ENCODE peak calls at places on chromosomes 5 and 9, in ten cellular contexts. M is A549, T is IMR-90, W is thyroid gland, Y is adrenal gland, P is transverse colon, Q is gastrocnemius medialis, N is tibial nerve, Z is lower leg skin, H is uterus. B is an unnamed sample.

GRCh38 chr9:114856210-114856941 is 50.5 kb upstream of the TNFSF15 start:
- DNase-seq in T (peak; percentile 82), W (no peak), Q (no peak), Y (no peak), Z (no peak), N (no peak), H (no peak), M (no peak), P (no peak), B (no peak)

GRCh38 chr5:92977766-92978555 is 603.1 kb downstream of the NR2F1-AS1 start:
- DNase-seq in T (no peak), N (no peak), M (no peak), H (no peak), W (no peak), Y (no peak), P (no peak), Q (no peak), Z (no peak), B (no peak)

GRCh38 chr5:61301820-61302563 is 30.1 kb upstream of the ZSWIM6 start:
- DNase-seq in H (no peak), T (peak; percentile 100), W (peak; percentile 70), P (peak; percentile 66), N (no peak), Q (peak; percentile 80), M (peak; percentile 90), Y (peak; percentile 91), Z (peak; percentile 87), B (peak; percentile 88)

GRCh38 chr5:142829821-142830220 is 59.6 kb downstream of the ARHGAP26 start:
- DNase-seq in M (no peak), H (no peak), Y (no peak), Z (no peak), W (no peak), T (peak; percentile 26), Q (no peak), P (no peak), N (no peak), B (no peak)

GRCh38 chr5:5340206-5340729 is 82.2 kb upstream of the ICE1 start:
- DNase-seq in Z (peak; percentile 92), N (no peak), P (peak; percentile 37), Q (peak; percentile 68), W (peak; percentile 17), H (peak; percentile 87), M (peak; percentile 87), T (peak; percentile 83), Y (peak; percentile 90), B (peak; percentile 28)

GRCh38 chr5:14581333-14581890 is at the start of gene OTULINL:
- DNase-seq in Q (peak; percentile 65), P (peak; percentile 92), M (peak; percentile 71), Y (peak; percentile 90), T (peak; percentile 47), Z (peak; percentile 96), N (peak; percentile 69), W (peak; percentile 80), H (peak; percentile 87), B (peak; percentile 89)

GRCh38 chr5:10301842-10302610 is 5.7 kb downstream of the CMBL start:
- DNase-seq in H (peak; percentile 34), T (no peak), W (peak; percentile 97), P (peak; percentile 94), N (no peak), Z (no peak), M (peak; percentile 48), Q (peak; percentile 91), Y (peak; percentile 95), B (peak; percentile 97)

GRCh38 chr9:117434568-117434967 is 19.7 kb upstream of the ASTN2 start:
- DNase-seq in Y (no peak), P (no peak), M (no peak), Q (no peak), H (no peak), T (no peak), Z (no peak), W (no peak), N (no peak), B (no peak)

GRCh38 chr5:54738118-54738972 is 220.8 kb downstream of the SNX18 start:
- DNase-seq in N (peak; percentile 51), Z (peak; percentile 94), W (peak; percentile 44), T (peak; percentile 69), H (no peak), Y (peak; percentile 86), M (no peak), Q (peak; percentile 21), P (peak; percentile 60), B (peak; percentile 77)

GRCh38 chr9:134303601-134304000 is 22.7 kb upstream of the RXRA start:
- DNase-seq in N (no peak), M (no peak), Z (no peak), W (no peak), Q (no peak), Y (no peak), P (no peak), H (no peak), T (no peak), B (no peak)

GRCh38 chr9:113488490-113488889 is 25.0 kb downstream of the RGS3 start:
- DNase-seq in M (no peak), P (peak; percentile 6), W (no peak), Z (peak; percentile 85), Y (peak; percentile 83), N (no peak), H (no peak), T (peak; percentile 30), Q (peak; percentile 80), B (no peak)

GRCh38 chr9:8653855-8654254 is 854.3 kb upstream of the DMAC1 start:
- DNase-seq in M (no peak), Z (no peak), W (no peak), T (no peak), P (no peak), Y (no peak), N (no peak), Q (no peak), H (no peak), B (no peak)

GRCh38 chr5:179309751-179310320 is 35.4 kb downstream of the ADAMTS2 start:
- DNase-seq in M (no peak), Y (no peak), N (no peak), Z (peak; percentile 79), P (no peak), Q (no peak), T (no peak), W (no peak), H (peak; percentile 13), B (no peak)

DNA sequence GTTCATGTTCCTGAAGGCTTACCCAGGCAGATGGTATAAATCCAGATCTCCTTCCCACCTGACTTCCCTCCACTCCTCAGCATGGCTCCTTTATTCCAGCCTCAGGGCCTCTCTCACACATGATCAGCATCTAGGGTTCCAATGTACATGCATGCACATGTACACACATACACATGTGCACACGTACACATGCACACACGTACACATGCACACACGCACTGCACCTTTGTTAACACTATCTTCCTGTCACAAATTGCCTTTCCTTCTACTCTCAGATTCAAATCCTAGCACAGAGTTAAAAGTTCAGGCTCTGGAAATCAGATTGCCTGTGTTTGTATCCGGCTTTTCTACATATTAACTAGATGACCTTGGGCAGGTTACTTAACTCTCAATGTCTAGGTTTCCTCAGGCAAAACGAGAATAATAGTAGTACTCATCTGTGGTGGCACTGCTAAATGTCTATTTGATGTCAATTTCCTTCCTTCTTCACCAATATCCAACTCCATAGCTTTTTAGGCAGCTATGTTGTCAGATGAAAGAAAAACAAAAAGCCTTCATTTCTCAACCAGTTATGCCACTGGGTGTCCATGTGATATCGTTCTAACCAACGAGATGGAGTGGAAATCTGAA is 12.8 kb upstream of the SELENOP start:
- DNase-seq in T (no peak), Y (no peak), Q (no peak), N (no peak), M (no peak), W (no peak), H (no peak), P (no peak), Z (no peak), B (no peak)
- TF ChIP-seq POLR2A in T (no peak), Y (no peak), Q (no peak), N (no peak), M (no peak), W (no peak), H (no peak), P (no peak), Z (no peak), B (no peak)

GRCh38 chr9:78811562-78812276 is 514.8 kb downstream of the PSAT1 start:
- DNase-seq in Z (no peak), T (peak; percentile 61), M (no peak), H (no peak), Q (no peak), N (no peak), Y (no peak), W (no peak), P (no peak), B (no peak)
- H3K4me3 ChIP-seq in Z (no peak overlapping the region), T (no peak overlapping the region), M (no peak overlapping the region), H (no peak overlapping the region), Q (no peak overlapping the region), N (no peak overlapping the region), Y (no peak overlapping the region), W (no peak overlapping the region), P (no peak overlapping the region), B (no peak overlapping the region)

GRCh38 chr9:36716496-36716895 is 143.8 kb downstream of the MELK start:
- DNase-seq in T (peak; percentile 18), Z (no peak), Y (no peak), N (no peak), M (no peak), Q (no peak), W (no peak), H (no peak), P (no peak), B (no peak)

GRCh38 chr9:36718612-36719011 is 145.9 kb downstream of the MELK start:
- DNase-seq in Z (peak; percentile 58), M (no peak), Y (no peak), H (no peak), N (no peak), W (no peak), T (no peak), Q (no peak), P (no peak), B (no peak)

GRCh38 chr9:36717276-36717675 is 144.6 kb downstream of the MELK start:
- DNase-seq in Z (peak; percentile 10), M (no peak), P (no peak), Q (no peak), N (no peak), H (no peak), Y (no peak), T (peak; percentile 26), W (no peak), B (no peak)

GRCh38 chr9:36721846-36722588 is 149.3 kb downstream of the MELK start:
- DNase-seq in P (peak; percentile 77), N (peak; percentile 22), H (no peak), Q (no peak), T (no peak), Y (no peak), Z (peak; percentile 78), W (peak; percentile 79), M (no peak), B (no peak)

GRCh38 chr9:36720043-36720442 is 147.3 kb downstream of the MELK start:
- DNase-seq in W (no peak), N (no peak), T (no peak), Y (no peak), P (no peak), Z (peak; percentile 39), Q (no peak), M (no peak), H (no peak), B (no peak)
- TF ChIP-seq POLR2A in W (no peak), N (no peak), T (no peak), Y (no peak), P (no peak), Z (no peak), Q (no peak), M (no peak), H (no peak), B (no peak)

DNA sequence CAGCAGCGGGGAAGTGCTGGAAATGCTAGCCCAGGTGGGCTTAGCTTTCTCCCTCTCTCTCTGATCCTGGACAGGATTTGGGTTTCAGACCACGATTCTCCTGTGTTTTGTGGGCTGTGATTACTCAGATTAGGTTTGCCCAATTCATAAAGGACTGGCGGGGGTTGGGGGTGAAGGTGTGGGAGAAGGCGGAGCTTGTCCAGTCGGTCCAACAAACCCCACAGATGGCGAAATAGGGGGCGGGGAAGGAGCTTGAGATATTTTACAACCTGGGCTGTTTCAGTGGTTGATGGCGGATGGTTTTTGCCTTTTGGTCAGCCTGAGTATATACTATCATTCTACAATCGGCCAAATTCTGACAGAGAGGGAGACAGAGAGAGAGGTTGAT is 35.2 kb downstream of the PCDHAC2 start:
- DNase-seq in N (no peak), T (no peak), Q (no peak), Y (no peak), M (peak; percentile 67), Z (no peak), H (peak; percentile 19), W (peak; percentile 55), P (no peak), B (no peak)
- H3K4me3 ChIP-seq in N (peak overlapping the region; percentile 30), T (no peak overlapping the region), Q (no peak overlapping the region), Y (no peak overlapping the region), M (peak overlapping the region; percentile 47), Z (no peak overlapping the region), H (no peak overlapping the region), W (no peak overlapping the region), P (no peak overlapping the region), B (peak overlapping the region; percentile 24)